ENCODE peak calls at places on chromosomes 7 and 10, in seven cellular contexts. R is SK-N-SH, O is H1, C is HCT116, J is HepG2, Z is GM12878, P is K562. G is an unnamed sample. For H3K4me1, the result is how much of the 10 kb centered on the place peaks cover.

GRCh38 chr10:17431871-17432311 is 22.5 kb downstream of the ST8SIA6 start:
- DNase-seq in J (no peak), R (no peak), O (no peak), Z (no peak), P (no peak), C (no peak), G (no peak)

GRCh38 chr10:71478173-71478572 is 81.5 kb downstream of the CDH23 start:
- DNase-seq in O (no peak), R (no peak), P (no peak), Z (no peak), C (no peak), J (no peak), G (no peak)

GRCh38 chr7:134784251-134785049 is 5.0 kb downstream of the CALD1 start:
- DNase-seq in C (no peak), P (no peak), R (no peak), J (no peak), Z (no peak), O (no peak), G (peak)

GRCh38 chr10:119358140-119358512 is 150.8 kb downstream of the GRK5 start:
- DNase-seq in O (no peak), C (no peak), R (no peak), Z (no peak), J (no peak), P (no peak), G (no peak)

GRCh38 chr10:71378341-71379117 is 18.2 kb upstream of the CDH23 start:
- DNase-seq in C (no peak), J (no peak), O (no peak), P (no peak), Z (no peak), R (no peak), G (no peak)

GRCh38 chr10:110864662-110865140 is 7.0 kb upstream of the PDCD4 start:
- DNase-seq in J (no peak), R (no peak), Z (peak), P (no peak), C (no peak), O (no peak), G (no peak)

GRCh38 chr10:100886946-100887345 is 25.8 kb upstream of the SLF2 start:
- DNase-seq in R (no peak), P (no peak), J (no peak), O (no peak), Z (no peak), C (no peak), G (no peak)

GRCh38 chr7:98913612-98914011 is 35.3 kb downstream of the TRRAP start:
- DNase-seq in O (no peak), P (no peak), J (no peak), C (no peak), R (no peak), Z (no peak), G (no peak)

GRCh38 chr7:151102991-151103390 is 16.7 kb downstream of the AGAP3 start:
- DNase-seq in O (no peak), R (no peak), Z (no peak), J (no peak), P (no peak), C (no peak), G (no peak)

GRCh38 chr10:101545898-101546297 is 42.2 kb downstream of the POLL start:
- DNase-seq in O (no peak), Z (no peak), P (peak), C (no peak), J (no peak), R (peak), G (peak)

GRCh38 chr7:129439963-129440625 is 5.9 kb downstream of the STRIP2 start:
- DNase-seq in C (no peak), Z (no peak), J (no peak), R (no peak), O (no peak), P (no peak), G (no peak)

GRCh38 chr7:129436335-129436923 is 2.2 kb downstream of the STRIP2 start:
- DNase-seq in J (no peak), P (no peak), C (no peak), R (no peak), O (no peak), Z (no peak), G (no peak)

GRCh38 chr7:129437190-129437589 is 3.0 kb downstream of the STRIP2 start:
- DNase-seq in R (no peak), J (no peak), P (no peak), Z (no peak), C (no peak), O (no peak), G (no peak)

GRCh38 chr7:129438281-129438838 is 4.1 kb downstream of the STRIP2 start:
- DNase-seq in O (no peak), R (no peak), Z (no peak), J (no peak), P (no peak), C (no peak), G (no peak)

GRCh38 chr7:129438839-129439640 is 4.8 kb downstream of the STRIP2 start:
- DNase-seq in C (peak), O (no peak), R (no peak), P (peak), Z (no peak), J (peak), G (peak)
- H2AFZ ChIP-seq in C (no peak), O (no peak), R (peak), P (peak), Z (no peak), J (no peak), G (peak)

GRCh38 chr7:137932881-137933269 is 69.0 kb downstream of the CREB3L2 start:
- DNase-seq in P (no peak), O (no peak), R (peak), Z (no peak), J (no peak), C (no peak), G (peak)
- H3K4me1 ChIP-seq in P (half or more), O (under half), R (half or more), Z (under half), J (half or more), C (under half), G (under half)

DNA sequence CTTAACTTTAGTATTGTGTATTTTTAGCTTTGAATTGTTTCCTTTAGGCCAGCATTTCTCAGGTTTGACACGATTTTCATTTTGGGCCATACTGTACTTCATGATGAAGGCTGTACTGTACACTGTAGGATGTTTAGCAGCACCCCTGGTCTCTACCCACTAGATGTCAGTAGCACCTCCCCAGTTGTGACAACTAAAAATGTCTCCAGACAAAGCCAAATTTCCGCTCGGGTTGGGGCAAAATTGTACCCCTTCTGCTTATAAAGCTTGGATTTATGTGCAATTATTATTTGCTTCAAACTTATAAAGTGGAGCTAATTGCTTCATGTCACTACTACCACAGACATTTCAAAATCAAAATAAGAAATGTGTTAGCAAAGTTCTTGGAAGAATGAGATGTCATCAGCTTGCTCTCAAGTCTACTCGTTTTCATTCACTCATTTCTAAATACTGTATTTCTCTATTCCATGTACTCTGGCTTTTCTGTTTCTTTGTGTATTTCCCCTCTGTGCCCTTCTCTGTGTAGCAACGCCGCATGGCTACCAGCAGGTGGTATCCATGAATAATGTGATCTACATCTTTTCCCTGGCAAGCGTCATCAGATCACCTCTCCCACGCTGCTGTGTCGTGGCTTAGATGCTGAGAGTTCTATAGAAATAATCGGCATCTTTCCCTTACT is 47.7 kb upstream of the CALCR start:
- DNase-seq in C (peak), P (peak), J (peak), R (peak), Z (no peak), O (no peak), G (no peak)
- TF ChIP-seq MAX in C (no peak), P (no peak), J (no peak), R (no peak), Z (no peak), O (no peak), G (no peak)

DNA sequence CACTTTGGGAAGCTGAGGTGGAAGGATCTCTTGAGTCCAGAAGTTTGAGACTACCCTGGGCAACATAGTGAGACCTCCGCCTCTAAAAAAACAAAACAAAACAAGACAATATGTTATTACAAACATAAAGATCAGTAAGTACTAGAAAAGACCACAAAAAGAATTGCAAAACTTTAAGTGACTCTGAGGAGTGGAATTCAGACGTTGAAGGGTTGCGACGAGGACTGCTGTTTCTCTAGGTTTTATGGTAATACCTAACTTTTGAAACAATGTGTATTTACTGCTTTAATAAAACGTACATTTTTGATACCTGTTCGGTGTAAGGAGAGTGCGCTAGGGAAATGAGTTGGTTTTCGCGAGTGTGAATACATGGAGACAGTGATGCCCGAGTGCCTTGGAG is 250.4 kb downstream of the GATA3 start:
- DNase-seq in C (no peak), R (no peak), Z (no peak), J (no peak), P (no peak), O (no peak), G (no peak)
- H2AFZ ChIP-seq in C (no peak), R (no peak), Z (no peak), J (no peak), P (no peak), O (no peak), G (no peak)

GRCh38 chr10:7260412-7260900 is 150.4 kb downstream of the SFMBT2 start:
- DNase-seq in C (peak), J (peak), R (peak), Z (peak), P (peak), O (peak), G (peak)
- H3K4me1 ChIP-seq in C (under half), J (under half), R (under half), Z (under half), P (under half), O (under half), G (under half)

GRCh38 chr7:69199048-69199447 is 399.2 kb upstream of the AUTS2 start:
- DNase-seq in C (no peak), P (no peak), J (no peak), R (no peak), Z (no peak), O (no peak), G (no peak)

GRCh38 chr7:69205576-69205975 is 392.7 kb upstream of the AUTS2 start:
- DNase-seq in Z (no peak), J (no peak), O (no peak), C (no peak), R (no peak), P (no peak), G (no peak)

GRCh38 chr7:69208848-69209247 is 389.4 kb upstream of the AUTS2 start:
- DNase-seq in Z (peak), O (no peak), R (no peak), J (no peak), P (no peak), C (no peak), G (no peak)

GRCh38 chr7:69199661-69200060 is 398.6 kb upstream of the AUTS2 start:
- DNase-seq in J (no peak), Z (no peak), C (no peak), O (no peak), P (no peak), R (no peak), G (no peak)

DNA sequence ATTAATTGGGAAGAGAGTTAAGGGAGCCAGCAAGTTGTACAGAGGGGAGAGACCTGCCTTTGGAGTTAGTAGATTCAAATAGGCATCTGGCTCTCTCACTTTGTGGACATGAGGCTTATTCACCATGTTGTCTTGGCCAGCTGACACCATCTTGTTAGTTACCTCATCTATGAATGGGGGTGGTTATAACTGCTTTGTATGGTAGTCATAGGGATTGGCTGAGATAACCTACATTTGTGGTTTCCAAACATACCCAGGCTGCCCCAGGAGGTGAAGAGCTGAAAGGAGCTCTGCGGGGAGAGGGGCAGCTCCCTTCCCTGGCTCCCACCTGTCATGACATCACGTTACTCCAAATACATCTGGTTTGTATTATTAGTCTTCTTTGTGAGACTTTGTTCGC is 393.3 kb upstream of the AUTS2 start:
- DNase-seq in P (no peak), R (no peak), Z (no peak), J (no peak), C (no peak), O (no peak), G (no peak)
- TF ChIP-seq MAX in P (no peak), R (no peak), Z (no peak), J (no peak), C (no peak), O (no peak), G (no peak)

DNA sequence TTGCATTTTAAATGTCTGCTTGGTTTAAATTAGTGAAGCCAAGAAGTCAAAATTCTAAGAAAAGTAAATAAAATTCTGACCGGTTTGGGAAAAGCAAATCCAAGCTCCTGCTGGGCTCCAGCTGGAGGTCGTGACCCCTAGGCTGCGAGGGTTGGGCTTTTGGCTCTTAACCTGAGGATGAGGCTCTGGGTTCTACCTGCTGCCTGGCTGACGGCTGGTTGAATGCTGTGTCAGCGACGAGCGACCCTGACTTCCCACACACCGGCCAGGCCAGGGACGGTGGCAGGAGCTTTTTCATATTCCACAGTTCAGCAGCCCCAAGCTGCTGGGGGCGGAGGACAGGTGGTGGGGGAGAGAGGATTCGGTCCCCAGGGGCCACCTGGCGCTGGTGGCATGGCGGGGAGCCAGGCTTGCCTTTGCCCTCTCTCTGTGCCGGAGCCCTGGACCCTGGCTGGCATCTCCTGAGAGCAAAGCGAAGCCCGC is 843 bp upstream of the PLPP4 start:
- DNase-seq in C (no peak), P (no peak), R (no peak), O (no peak), J (no peak), Z (no peak), G (no peak)
- H2AFZ ChIP-seq in C (no peak), P (no peak), R (peak), O (peak), J (no peak), Z (no peak), G (peak)

GRCh38 chr10:96838529-96838928 is 6.4 kb downstream of the LCOR start:
- DNase-seq in R (no peak), P (no peak), Z (no peak), O (no peak), J (no peak), C (no peak), G (no peak)
- H3K4me1 ChIP-seq in R (under half), P (under half), Z (under half), O (under half), J (half or more), C (under half), G (under half)

G was measured in endothelial cell of umbilical vein.